ENCODE peak calls at places on chromosome 12, in seven cellular contexts. P, T, W, A, V, G and H are unnamed samples.

GRCh38 chr12:71092290-71092689 is 65.5 kb downstream of the TSPAN8 start:
- DNase-seq in P (no peak), T (no peak), W (no peak), A (no peak), V (no peak), G (no peak), H (no peak)

GRCh38 chr12:7190268-7191055 is 976 bp downstream of the PEX5 start:
- DNase-seq in P (peak; percentile 21), T (peak; percentile 20), W (no peak), A (peak; percentile 35), V (peak; percentile 54), G (peak; percentile 36), H (peak; percentile 17)

GRCh38 chr12:85279449-85280137 is 427 bp upstream of the ALX1 start:
- DNase-seq in P (peak; percentile 45), T (no peak), W (no peak), A (no peak), V (no peak), G (no peak), H (no peak)

GRCh38 chr12:9648701-9649531 is 20.6 kb upstream of the CLEC2D start:
- DNase-seq in P (no peak), T (no peak), W (no peak), A (no peak), V (no peak), G (no peak), H (no peak)

GRCh38 chr12:122079038-122079531 is 529 bp downstream of the MLXIP start:
- DNase-seq in P (peak; percentile 26), T (no peak), W (peak; percentile 19), A (no peak), V (no peak), G (no peak), H (peak; percentile 26)

GRCh38 chr12:80140005-80140404 is 40.7 kb downstream of the OTOGL start:
- DNase-seq in P (no peak), T (no peak), W (no peak), A (no peak), V (no peak), G (no peak), H (no peak)

GRCh38 chr12:68962855-68963455 is 30.0 kb upstream of the CPM start:
- DNase-seq in P (no peak), T (peak; percentile 65), W (no peak), A (no peak), V (no peak), G (peak; percentile 25), H (no peak)

GRCh38 chr12:19643635-19644034 is 204.3 kb downstream of the AEBP2 start:
- DNase-seq in P (peak; percentile 12), T (peak; percentile 58), W (no peak), A (peak; percentile 66), V (peak; percentile 16), G (peak; percentile 72), H (peak; percentile 43)

GRCh38 chr12:83939718-83940117 is 972.9 kb downstream of the SLC6A15 start:
- DNase-seq in P (no peak), T (no peak), W (no peak), A (no peak), V (no peak), G (no peak), H (no peak)

GRCh38 chr12:26044007-26044394 is 80.8 kb downstream of the BHLHE41 start:
- DNase-seq in P (no peak), T (peak; percentile 61), W (no peak), A (no peak), V (no peak), G (peak; percentile 67), H (no peak)

GRCh38 chr12:121005346-121005815 is 10.9 kb downstream of the C12orf43 start:
- DNase-seq in P (peak; percentile 78), T (peak; percentile 39), W (peak; percentile 35), A (no peak), V (no peak), G (peak; percentile 52), H (peak; percentile 36)